ENCODE peak calls at places on chromosomes 12 and 14, in seven cellular contexts. I is CD4-positive, alpha-beta memory T cell; E is effector memory CD4-positive, alpha-beta T cell; L is HepG2; W is heart left ventricle; O is body of pancreas; C is lung. U is an unnamed sample.

GRCh38 chr12:51751657-51752056 is 96.9 kb downstream of the FIGNL2 start:
- DNase-seq in I (no peak), E (no peak), L (no peak), W (no peak), O (peak), C (no peak), U (peak)

GRCh38 chr14:90382491-90383125 is 14.2 kb upstream of the CALM1 start:
- DNase-seq in I (no peak), E (peak), L (peak), W (peak), O (peak), C (peak), U (peak)

GRCh38 chr14:45287609-45288008 is 34.6 kb upstream of the MIS18BP1 start:
- DNase-seq in I (no peak), E (no peak), L (no peak), W (no peak), O (no peak), C (no peak), U (no peak)

GRCh38 chr14:104597576-104597975 is 7.0 kb downstream of the TMEM179 start:
- DNase-seq in I (no peak), E (no peak), L (no peak), W (no peak), O (no peak), C (no peak), U (no peak)

GRCh38 chr14:72646861-72647528 is 246.9 kb downstream of the DPF3 start:
- DNase-seq in I (no peak), E (no peak), L (no peak), W (no peak), O (no peak), C (no peak), U (no peak)

GRCh38 chr12:77294016-77294415 is 228.6 kb upstream of the E2F7 start:
- DNase-seq in I (no peak), E (no peak), L (no peak), W (no peak), O (no peak), C (no peak), U (no peak)

GRCh38 chr14:98082833-98083232 is 1189.2 kb downstream of the BCL11B start:
- DNase-seq in I (no peak), E (no peak), L (no peak), W (no peak), O (no peak), C (no peak), U (no peak)

GRCh38 chr14:75298187-75298985 is 19.8 kb downstream of the FOS start:
- DNase-seq in I (no peak), E (no peak), L (no peak), W (peak), O (peak), C (peak), U (no peak)

GRCh38 chr12:89770391-89770790 is 61.8 kb upstream of the ATP2B1 start:
- DNase-seq in I (no peak), E (no peak), L (no peak), W (no peak), O (no peak), C (no peak), U (no peak)

GRCh38 chr12:110537605-110538409 is 35.7 kb downstream of the RAD9B start:
- DNase-seq in I (no peak), E (no peak), L (no peak), W (peak), O (peak), C (peak), U (no peak)

GRCh38 chr14:94926176-94926575 is 156.3 kb upstream of the GSC start:
- DNase-seq in I (no peak), E (no peak), L (no peak), W (no peak), O (no peak), C (no peak), U (no peak)

GRCh38 chr12:64943686-64944085 is 119.2 kb downstream of the TBC1D30 start:
- DNase-seq in I (no peak), E (no peak), L (no peak), W (no peak), O (no peak), C (no peak), U (no peak)

GRCh38 chr12:77324763-77325468 is 259.5 kb upstream of the E2F7 start:
- DNase-seq in I (no peak), E (no peak), L (peak), W (peak), O (peak), C (peak), U (peak)

GRCh38 chr12:103780093-103780440 is 61.0 kb downstream of the NT5DC3 start:
- DNase-seq in I (no peak), E (no peak), L (no peak), W (no peak), O (no peak), C (no peak), U (no peak)

GRCh38 chr12:127548123-127548553 is 718.8 kb upstream of the TMEM132C start:
- DNase-seq in I (no peak), E (no peak), L (no peak), W (no peak), O (no peak), C (no peak), U (no peak)

GRCh38 chr12:25852792-25853191 is 105.7 kb upstream of the RASSF8 start:
- DNase-seq in I (no peak), E (no peak), L (no peak), W (no peak), O (no peak), C (no peak), U (no peak)

GRCh38 chr12:58803893-58804292 is 116.4 kb downstream of the LRIG3 start:
- DNase-seq in I (no peak), E (no peak), L (no peak), W (no peak), O (peak), C (no peak), U (no peak)

GRCh38 chr14:31898835-31899528 is 178.1 kb upstream of the ARHGAP5 start:
- DNase-seq in I (no peak), E (no peak), L (no peak), W (no peak), O (no peak), C (no peak), U (no peak)

GRCh38 chr12:124434364-124434763 is 133.0 kb downstream of the NCOR2 start:
- DNase-seq in I (no peak), E (no peak), L (no peak), W (no peak), O (no peak), C (no peak), U (no peak)

GRCh38 chr14:102035914-102036313 is 50.9 kb downstream of the HSP90AA1 start:
- DNase-seq in I (no peak), E (no peak), L (no peak), W (no peak), O (no peak), C (no peak), U (no peak)

GRCh38 chr12:99910342-99910741 is 74.4 kb downstream of the ANKS1B start:
- DNase-seq in I (no peak), E (no peak), L (no peak), W (no peak), O (no peak), C (no peak), U (no peak)

GRCh38 chr12:122322501-122322900 is 56.2 kb upstream of the VPS33A start:
- DNase-seq in I (no peak), E (no peak), L (no peak), W (no peak), O (no peak), C (no peak), U (no peak)

GRCh38 chr12:130576286-130576933 is 139.7 kb downstream of the RIMBP2 start:
- DNase-seq in I (no peak), E (no peak), L (no peak), W (no peak), O (no peak), C (no peak), U (no peak)

GRCh38 chr12:94092516-94093241 is 55.7 kb upstream of the PLXNC1 start:
- DNase-seq in I (no peak), E (no peak), L (no peak), W (no peak), O (no peak), C (no peak), U (no peak)

GRCh38 chr14:56342419-56342901 is 224.2 kb downstream of the PELI2 start:
- DNase-seq in I (no peak), E (no peak), L (no peak), W (no peak), O (no peak), C (no peak), U (no peak)

GRCh38 chr14:104795781-104796681 is 483 bp upstream of the AKT1 start:
- DNase-seq in I (peak), E (peak), L (peak), W (peak), O (peak), C (no peak), U (no peak)

GRCh38 chr12:131941116-131941986 is 8.4 kb upstream of the EP400 start:
- DNase-seq in I (no peak), E (no peak), L (no peak), W (no peak), O (no peak), C (no peak), U (no peak)

GRCh38 chr14:49512571-49512970 is 73.6 kb downstream of the RPS29 start:
- DNase-seq in I (no peak), E (no peak), L (no peak), W (no peak), O (no peak), C (no peak), U (no peak)
- H3K27ac ChIP-seq in I (no peak), E (no peak), L (no peak), W (no peak), O (no peak), C (no peak), U (no peak)

DNA sequence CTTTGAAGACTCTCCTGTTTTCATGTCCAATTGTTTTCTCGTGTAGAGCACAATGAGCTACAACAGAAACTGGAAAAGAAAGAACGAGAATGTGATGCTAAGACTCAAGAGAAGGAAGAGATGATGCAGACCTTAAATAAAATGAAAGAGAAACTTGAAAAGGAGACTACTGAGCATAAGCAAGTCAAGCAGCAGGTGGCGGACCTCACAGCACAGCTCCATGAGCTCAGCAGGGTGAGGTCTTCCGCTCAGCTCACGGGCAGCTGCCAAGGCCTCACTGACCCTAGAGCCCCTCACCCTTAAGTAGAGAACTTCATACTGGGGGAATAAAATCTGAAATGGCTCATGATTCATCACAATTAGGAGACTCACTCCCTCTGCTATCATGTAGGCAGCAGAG is 134.7 kb downstream of the GPR135 start:
- DNase-seq in I (no peak), E (no peak), L (no peak), W (no peak), O (no peak), C (no peak), U (no peak)
- H3K27ac ChIP-seq in I (no peak), E (no peak), L (no peak), W (no peak), O (no peak), C (peak), U (no peak)

GRCh38 chr12:6393109-6393508 is 9.1 kb downstream of the LTBR start:
- DNase-seq in I (no peak), E (no peak), L (no peak), W (no peak), O (no peak), C (no peak), U (no peak)
- H3K27ac ChIP-seq in I (no peak), E (no peak), L (no peak), W (no peak), O (peak), C (no peak), U (no peak)

DNA sequence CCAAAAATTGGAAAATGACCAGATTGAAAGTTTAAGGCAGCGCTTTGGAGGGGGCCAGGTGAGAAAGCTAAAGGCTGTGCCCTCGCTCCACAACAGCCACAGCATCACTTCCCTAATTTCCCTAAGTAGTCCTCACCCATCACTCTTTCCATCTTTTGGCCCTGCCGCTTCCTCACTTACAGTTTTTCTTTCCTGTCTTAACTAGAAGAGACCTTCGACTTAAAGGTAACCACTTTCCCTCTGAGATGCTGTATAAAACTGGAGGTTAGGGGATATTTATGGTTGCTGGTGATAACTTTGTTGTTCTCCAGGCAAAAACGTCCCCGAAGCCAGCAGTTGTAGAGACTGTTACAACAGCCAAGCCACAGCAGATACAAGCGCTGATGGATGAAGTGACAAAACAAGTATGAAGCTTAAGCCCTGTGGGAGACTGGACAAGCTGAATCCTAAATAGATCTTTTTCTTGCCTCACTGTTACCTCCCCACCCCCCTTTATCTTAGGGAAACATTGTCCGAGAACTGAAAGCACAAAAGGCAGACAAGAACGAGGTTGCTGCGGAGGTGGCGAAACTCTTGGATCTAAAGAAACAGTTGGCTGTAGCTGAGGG is 4.3 kb downstream of the DDIT3 start:
- DNase-seq in I (no peak), E (no peak), L (no peak), W (no peak), O (no peak), C (no peak), U (no peak)
- H3K27ac ChIP-seq in I (no peak), E (no peak), L (no peak), W (no peak), O (peak), C (no peak), U (no peak)

GRCh38 chr12:92628476-92628875 is 74.3 kb upstream of the PLEKHG7 start:
- DNase-seq in I (no peak), E (no peak), L (no peak), W (no peak), O (no peak), C (no peak), U (no peak)

GRCh38 chr12:92627511-92627910 is 75.3 kb upstream of the PLEKHG7 start:
- DNase-seq in I (no peak), E (no peak), L (no peak), W (no peak), O (no peak), C (no peak), U (no peak)

GRCh38 chr12:92625639-92626310 is 77.0 kb upstream of the PLEKHG7 start:
- DNase-seq in I (no peak), E (no peak), L (no peak), W (no peak), O (no peak), C (no peak), U (no peak)

GRCh38 chr12:92634730-92635129 is 68.1 kb upstream of the PLEKHG7 start:
- DNase-seq in I (no peak), E (no peak), L (no peak), W (no peak), O (no peak), C (no peak), U (no peak)

GRCh38 chr12:92629349-92630065 is 73.3 kb upstream of the PLEKHG7 start:
- DNase-seq in I (no peak), E (no peak), L (no peak), W (no peak), O (no peak), C (no peak), U (no peak)
- H3K27ac ChIP-seq in I (no peak), E (no peak), L (no peak), W (no peak), O (no peak), C (no peak), U (no peak)

DNA sequence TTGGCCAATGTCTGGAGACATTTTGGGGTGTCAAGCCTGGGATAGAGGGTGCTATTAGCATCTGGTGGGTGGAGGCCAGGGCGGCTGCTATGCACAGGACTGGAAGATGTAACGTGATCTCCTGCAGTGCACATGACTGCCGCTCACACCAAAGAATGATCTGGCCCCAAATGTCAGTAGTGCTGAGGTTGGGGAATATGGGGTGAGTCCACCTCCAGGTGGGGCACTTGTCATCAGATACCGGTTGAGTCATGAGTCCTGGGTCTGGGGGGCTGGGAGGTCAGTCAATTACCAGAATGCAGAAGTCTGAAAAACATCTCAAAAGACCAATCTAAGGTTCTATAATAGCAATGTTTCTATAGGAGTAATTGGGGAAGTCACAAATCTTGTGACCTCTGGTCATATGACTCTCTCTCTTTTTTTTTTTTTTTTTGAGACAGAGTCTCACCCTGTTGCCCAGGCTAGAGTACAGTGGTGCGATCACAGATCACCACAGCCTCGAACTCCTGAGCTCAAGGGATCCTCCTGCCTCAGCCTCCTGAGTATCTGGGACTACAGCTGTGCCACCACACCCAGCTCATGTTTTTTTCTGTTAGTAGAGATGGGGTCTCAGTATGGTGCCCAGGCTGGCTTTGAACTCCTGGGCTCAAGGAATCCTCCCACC is 6.0 kb upstream of the SDSL start:
- DNase-seq in I (no peak), E (no peak), L (no peak), W (no peak), O (peak), C (no peak), U (no peak)
- H3K27ac ChIP-seq in I (no peak), E (no peak), L (no peak), W (no peak), O (peak), C (no peak), U (no peak)

U was measured in caudate nucleus.